ENCODE peak calls at places on chromosomes 16 and 17, in six cellular contexts. O is fibroblast of lung, T is uterus, C is A549, J is transverse colon, Q is ovary. V is an unnamed sample.

GRCh38 chr17:81928497-81929252 is 1.1 kb upstream of the MAFG start:
- DNase-seq in O (no peak), T (no peak), C (no peak), J (no peak), Q (peak), V (peak)

GRCh38 chr17:841313-841712 is 59.2 kb downstream of the MRM3 start:
- DNase-seq in O (no peak), T (no peak), C (no peak), J (no peak), Q (no peak), V (no peak)

GRCh38 chr17:7897773-7898172 is 9.2 kb downstream of the CHD3 start:
- DNase-seq in O (peak), T (no peak), C (peak), J (peak), Q (no peak), V (peak)

GRCh38 chr16:87278191-87279093 is 38.8 kb downstream of the C16orf95 start:
- DNase-seq in O (peak), T (peak), C (peak), J (peak), Q (peak), V (peak)

GRCh38 chr17:64477849-64478248 is 19.0 kb downstream of the POLG2 start:
- DNase-seq in O (no peak), T (no peak), C (no peak), J (no peak), Q (no peak), V (no peak)

GRCh38 chr16:63998-64913 is 8.2 kb downstream of the RHBDF1 start:
- DNase-seq in O (no peak), T (no peak), C (no peak), J (no peak), Q (no peak), V (no peak)

GRCh38 chr16:75288181-75288580 is 36.8 kb upstream of the BCAR1 start:
- DNase-seq in O (no peak), T (no peak), C (no peak), J (no peak), Q (no peak), V (no peak)

GRCh38 chr17:10798332-10798749 is 5.6 kb downstream of the TMEM238L start:
- DNase-seq in O (no peak), T (no peak), C (no peak), J (peak), Q (no peak), V (no peak)

GRCh38 chr17:40059729-40060475 is 2.9 kb upstream of the THRA start:
- DNase-seq in O (no peak), T (no peak), C (no peak), J (no peak), Q (no peak), V (no peak)

GRCh38 chr17:50139950-50140885 is 10.3 kb upstream of the SAMD14 start:
- DNase-seq in O (peak), T (peak), C (peak), J (peak), Q (peak), V (peak)

GRCh38 chr16:73202176-73202729 is 154.3 kb upstream of the ZFHX3 start:
- DNase-seq in O (peak), T (no peak), C (peak), J (peak), Q (no peak), V (no peak)

GRCh38 chr16:2912330-2913199 is 834 bp downstream of the FLYWCH1 start:
- DNase-seq in O (peak), T (no peak), C (no peak), J (peak), Q (peak), V (peak)

GRCh38 chr17:7060165-7060890 is 16.4 kb upstream of the SLC16A11 start:
- DNase-seq in O (peak), T (no peak), C (peak), J (no peak), Q (no peak), V (peak)

GRCh38 chr16:10617662-10618420 is 37.4 kb upstream of the EMP2 start:
- DNase-seq in O (peak), T (no peak), C (no peak), J (no peak), Q (no peak), V (peak)

GRCh38 chr17:80792373-80792781 is 199.3 kb upstream of the CHMP6 start:
- DNase-seq in O (peak), T (peak), C (peak), J (no peak), Q (peak), V (no peak)

GRCh38 chr17:3952186-3952585 is 12.1 kb downstream of the ATP2A3 start:
- DNase-seq in O (no peak), T (no peak), C (no peak), J (no peak), Q (no peak), V (no peak)

GRCh38 chr17:41326173-41327145 is 10.9 kb upstream of the KRTAP17-1 start:
- DNase-seq in O (no peak), T (no peak), C (no peak), J (no peak), Q (no peak), V (no peak)

GRCh38 chr16:85401917-85402766 is 211.0 kb upstream of the GSE1 start:
- DNase-seq in O (no peak), T (no peak), C (no peak), J (no peak), Q (no peak), V (no peak)

GRCh38 chr16:70746708-70747424 is 54.1 kb downstream of the VAC14 start:
- DNase-seq in O (peak), T (peak), C (peak), J (peak), Q (peak), V (peak)

GRCh38 chr17:71870546-71870862 is 250.3 kb upstream of the SOX9 start:
- DNase-seq in O (no peak), T (no peak), C (no peak), J (no peak), Q (no peak), V (no peak)

GRCh38 chr17:55617441-55617840 is 105.2 kb downstream of the TMEM100 start:
- DNase-seq in O (no peak), T (no peak), C (no peak), J (no peak), Q (no peak), V (no peak)

GRCh38 chr16:30949655-30950515 is 1.0 kb downstream of the ORAI3 start:
- DNase-seq in O (peak), T (peak), C (peak), J (peak), Q (peak), V (peak)

GRCh38 chr17:83098241-83099085 is 19.1 kb downstream of the METRNL start:
- DNase-seq in O (no peak), T (no peak), C (no peak), J (no peak), Q (no peak), V (no peak)

GRCh38 chr16:57941016-57941656 is 29.8 kb downstream of the CNGB1 start:
- DNase-seq in O (peak), T (no peak), C (no peak), J (peak), Q (no peak), V (peak)

GRCh38 chr17:17119533-17119932 is 77.3 kb downstream of the MPRIP start:
- DNase-seq in O (peak), T (no peak), C (peak), J (peak), Q (no peak), V (no peak)

GRCh38 chr16:25051446-25052160 is 36.4 kb upstream of the ARHGAP17 start:
- DNase-seq in O (peak), T (no peak), C (peak), J (no peak), Q (no peak), V (no peak)

GRCh38 chr16:59192551-59193199 is 458.6 kb upstream of the GOT2 start:
- DNase-seq in O (peak), T (no peak), C (peak), J (no peak), Q (no peak), V (no peak)

GRCh38 chr17:1504866-1505265 is 11.5 kb downstream of the INPP5K start:
- DNase-seq in O (no peak), T (no peak), C (no peak), J (no peak), Q (no peak), V (no peak)

GRCh38 chr16:49575352-49576172 is 202.0 kb downstream of the C16orf78 start:
- DNase-seq in O (no peak), T (no peak), C (no peak), J (peak), Q (no peak), V (no peak)

GRCh38 chr17:8757189-8757588 is 1.2 kb downstream of the SPDYE4 start:
- DNase-seq in O (no peak), T (no peak), C (no peak), J (no peak), Q (no peak), V (no peak)

GRCh38 chr16:53912155-53912554 is 208.2 kb downstream of the FTO start:
- DNase-seq in O (no peak), T (no peak), C (no peak), J (no peak), Q (no peak), V (peak)

GRCh38 chr17:9343513-9343912 is 232.1 kb downstream of the STX8 start:
- DNase-seq in O (no peak), T (peak), C (no peak), J (no peak), Q (no peak), V (no peak)

GRCh38 chr16:75070055-75070841 is 46.3 kb downstream of the LDHD start:
- DNase-seq in O (peak), T (peak), C (peak), J (no peak), Q (peak), V (no peak)

GRCh38 chr16:29230671-29231091 is 175.8 kb downstream of the NPIPB11 start:
- DNase-seq in O (peak), T (no peak), C (no peak), J (no peak), Q (peak), V (no peak)

GRCh38 chr17:43018932-43019331 is 3.3 kb downstream of the VAT1 start:
- DNase-seq in O (no peak), T (no peak), C (no peak), J (no peak), Q (no peak), V (no peak)

GRCh38 chr16:76360384-76360783 is 83.2 kb downstream of the CNTNAP4 start:
- DNase-seq in O (no peak), T (no peak), C (no peak), J (no peak), Q (no peak), V (no peak)

GRCh38 chr16:16007743-16008111 is 58.3 kb downstream of the ABCC1 start:
- DNase-seq in O (no peak), T (no peak), C (no peak), J (peak), Q (no peak), V (no peak)

GRCh38 chr16:16005725-16006124 is 56.3 kb downstream of the ABCC1 start:
- DNase-seq in O (no peak), T (no peak), C (no peak), J (no peak), Q (no peak), V (no peak)

GRCh38 chr16:16004314-16004749 is 54.9 kb downstream of the ABCC1 start:
- DNase-seq in O (peak), T (no peak), C (peak), J (no peak), Q (no peak), V (no peak)

GRCh38 chr16:16008666-16009065 is 59.2 kb downstream of the ABCC1 start:
- DNase-seq in O (no peak), T (no peak), C (no peak), J (no peak), Q (no peak), V (no peak)

DNA sequence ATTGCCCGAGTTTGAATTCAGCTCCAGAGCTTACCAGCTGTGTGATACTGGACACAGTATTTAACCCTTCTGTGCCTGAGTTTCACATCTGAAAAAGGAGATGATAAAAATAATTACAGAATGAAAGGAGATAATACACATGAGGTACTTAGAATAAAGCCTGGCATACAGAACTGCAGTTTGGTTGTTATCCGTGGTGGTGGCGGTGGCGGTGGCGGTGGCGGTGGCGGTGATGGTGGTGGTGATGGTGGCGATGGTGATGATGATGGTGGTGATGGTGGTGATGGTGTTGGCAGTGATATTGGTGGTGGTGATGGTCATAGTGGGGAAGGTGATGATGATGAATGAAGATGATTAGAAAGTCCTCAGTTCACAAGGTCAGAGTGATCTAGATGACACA is 57.2 kb downstream of the ABCC1 start:
- DNase-seq in O (no peak), T (no peak), C (no peak), J (no peak), Q (no peak), V (no peak)
- H3K27ac ChIP-seq in O (no peak), T (no peak), C (no peak), J (no peak), Q (no peak), V (peak)

DNA sequence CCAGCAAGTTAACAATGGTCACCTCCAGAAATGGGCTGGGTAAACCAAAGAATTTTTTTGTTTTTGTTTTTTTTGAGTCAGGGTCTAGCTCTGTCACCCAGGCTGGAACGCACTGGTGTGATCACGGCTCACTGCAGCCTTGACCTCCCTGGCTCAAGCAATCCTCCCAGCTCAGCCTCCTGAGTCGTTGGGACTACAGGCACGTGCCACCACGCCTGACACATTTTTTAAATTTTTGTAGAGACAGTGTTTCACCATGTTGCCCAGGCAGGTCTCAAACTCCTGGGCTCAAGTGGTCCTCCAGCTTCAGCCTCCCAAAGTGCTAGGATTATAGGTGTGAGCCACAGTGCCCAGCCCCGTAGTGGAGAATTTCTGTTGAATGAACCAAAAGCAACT is 1.7 kb downstream of the SPSB3 start:
- DNase-seq in O (no peak), T (no peak), C (no peak), J (no peak), Q (no peak), V (no peak)
- H3K27ac ChIP-seq in O (no peak), T (no peak), C (no peak), J (no peak), Q (no peak), V (peak)

GRCh38 chr17:29597361-29598172 is 4.6 kb downstream of the ANKRD13B start:
- DNase-seq in O (no peak), T (no peak), C (no peak), J (no peak), Q (no peak), V (no peak)

GRCh38 chr17:29595107-29595942 is 2.4 kb downstream of the ANKRD13B start:
- DNase-seq in O (no peak), T (no peak), C (no peak), J (no peak), Q (peak), V (no peak)

GRCh38 chr17:29596811-29597210 is 3.9 kb downstream of the ANKRD13B start:
- DNase-seq in O (no peak), T (no peak), C (no peak), J (no peak), Q (no peak), V (no peak)

GRCh38 chr17:29594441-29595090 is 1.6 kb downstream of the ANKRD13B start:
- DNase-seq in O (no peak), T (peak), C (no peak), J (peak), Q (peak), V (no peak)

GRCh38 chr17:29595943-29596774 is 3.2 kb downstream of the ANKRD13B start:
- DNase-seq in O (no peak), T (peak), C (no peak), J (no peak), Q (no peak), V (no peak)
- H3K27ac ChIP-seq in O (no peak), T (no peak), C (no peak), J (no peak), Q (no peak), V (peak)

DNA sequence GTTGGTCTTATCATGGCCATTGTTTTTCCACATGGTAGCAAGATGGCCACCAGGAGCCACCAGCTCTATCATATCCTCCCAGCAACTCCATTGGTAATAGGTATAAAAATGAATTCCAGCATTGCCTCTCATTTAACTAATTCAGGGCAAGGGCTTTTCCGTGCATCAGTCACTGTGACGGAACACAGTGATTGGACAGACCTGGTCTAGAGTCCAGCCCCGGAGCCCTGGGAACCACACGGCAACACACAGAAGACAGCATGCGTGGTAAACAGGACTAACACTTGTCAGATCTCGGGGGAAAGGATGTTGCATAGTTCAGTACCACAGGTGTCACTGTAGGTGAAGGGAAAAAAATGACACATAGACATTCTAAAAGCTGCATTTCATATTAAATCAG is 638.0 kb upstream of the RBFOX1 start:
- DNase-seq in O (no peak), T (no peak), C (no peak), J (no peak), Q (no peak), V (no peak)
- H3K27ac ChIP-seq in O (no peak), T (no peak), C (no peak), J (no peak), Q (no peak), V (no peak)

GRCh38 chr17:77247048-77247541 is 106.3 kb downstream of the SEC14L1 start:
- DNase-seq in O (peak), T (peak), C (peak), J (peak), Q (peak), V (peak)

GRCh38 chr17:77246110-77247047 is 105.6 kb downstream of the SEC14L1 start:
- DNase-seq in O (no peak), T (no peak), C (no peak), J (peak), Q (no peak), V (no peak)

GRCh38 chr17:77247609-77248008 is 106.8 kb downstream of the SEC14L1 start:
- DNase-seq in O (no peak), T (no peak), C (no peak), J (no peak), Q (no peak), V (no peak)

GRCh38 chr17:77242118-77242800 is 101.5 kb downstream of the SEC14L1 start:
- DNase-seq in O (no peak), T (no peak), C (no peak), J (no peak), Q (no peak), V (no peak)

GRCh38 chr17:77245162-77245926 is 104.6 kb downstream of the SEC14L1 start:
- DNase-seq in O (no peak), T (no peak), C (no peak), J (peak), Q (no peak), V (no peak)
- H3K27ac ChIP-seq in O (no peak), T (no peak), C (no peak), J (no peak), Q (no peak), V (peak)

V was measured in RWPE1.